ENCODE peak calls at places on chromosomes 16 and 17, in seven cellular contexts. One of them, this sample, is unnamed.

GRCh38 chr17:42456223-42457106 is 2.2 kb upstream of the ATP6V0A1 start:
- DNase-seq in iris pigment epithelial cell: peak; percentile 90
- DNase-seq in HCEC 1CT: peak; percentile 87
- DNase-seq in sigmoid colon: no peak
- DNase-seq in lower leg skin: no peak
- DNase-seq in endothelial cell: peak; percentile 5
- DNase-seq in osteoblast: peak; percentile 87
- DNase-seq in this sample: no peak

GRCh38 chr17:77700165-77700881 is 258.2 kb upstream of the TNRC6C start:
- DNase-seq in iris pigment epithelial cell: no peak
- DNase-seq in HCEC 1CT: no peak
- DNase-seq in sigmoid colon: no peak
- DNase-seq in lower leg skin: peak; percentile 77
- DNase-seq in endothelial cell: no peak
- DNase-seq in osteoblast: no peak
- DNase-seq in this sample: no peak

GRCh38 chr16:81879625-81880024 is 100.5 kb downstream of the PLCG2 start:
- DNase-seq in iris pigment epithelial cell: no peak
- DNase-seq in HCEC 1CT: no peak
- DNase-seq in sigmoid colon: no peak
- DNase-seq in lower leg skin: no peak
- DNase-seq in endothelial cell: no peak
- DNase-seq in osteoblast: no peak
- DNase-seq in this sample: no peak

GRCh38 chr16:15782573-15783365 is 74.1 kb downstream of the MYH11 start:
- DNase-seq in iris pigment epithelial cell: no peak
- DNase-seq in HCEC 1CT: no peak
- DNase-seq in sigmoid colon: no peak
- DNase-seq in lower leg skin: no peak
- DNase-seq in endothelial cell: no peak
- DNase-seq in osteoblast: no peak
- DNase-seq in this sample: no peak

GRCh38 chr17:7916799-7917198 is 710 bp upstream of the RNF227 start:
- DNase-seq in iris pigment epithelial cell: peak; percentile 65
- DNase-seq in HCEC 1CT: no peak
- DNase-seq in sigmoid colon: no peak
- DNase-seq in lower leg skin: no peak
- DNase-seq in endothelial cell: no peak
- DNase-seq in osteoblast: peak; percentile 95
- DNase-seq in this sample: peak; percentile 48

GRCh38 chr16:20898938-20899502 is 1.1 kb downstream of the DCUN1D3 start:
- DNase-seq in iris pigment epithelial cell: peak; percentile 81
- DNase-seq in HCEC 1CT: peak; percentile 78
- DNase-seq in sigmoid colon: no peak
- DNase-seq in lower leg skin: no peak
- DNase-seq in endothelial cell: no peak
- DNase-seq in osteoblast: peak; percentile 78
- DNase-seq in this sample: no peak

GRCh38 chr17:31561469-31562412 is 170.3 kb downstream of the RAB11FIP4 start:
- DNase-seq in iris pigment epithelial cell: no peak
- DNase-seq in HCEC 1CT: peak; percentile 45
- DNase-seq in sigmoid colon: no peak
- DNase-seq in lower leg skin: no peak
- DNase-seq in endothelial cell: no peak
- DNase-seq in osteoblast: peak; percentile 95
- DNase-seq in this sample: peak; percentile 35

GRCh38 chr17:70171159-70171558 is 1.8 kb downstream of the KCNJ2 start:
- DNase-seq in iris pigment epithelial cell: peak; percentile 22
- DNase-seq in HCEC 1CT: no peak
- DNase-seq in sigmoid colon: no peak
- DNase-seq in lower leg skin: no peak
- DNase-seq in endothelial cell: no peak
- DNase-seq in osteoblast: no peak
- DNase-seq in this sample: no peak

GRCh38 chr16:49400611-49401010 is 27.0 kb downstream of the C16orf78 start:
- DNase-seq in iris pigment epithelial cell: no peak
- DNase-seq in HCEC 1CT: no peak
- DNase-seq in sigmoid colon: no peak
- DNase-seq in lower leg skin: peak; percentile 40
- DNase-seq in endothelial cell: no peak
- DNase-seq in osteoblast: no peak
- DNase-seq in this sample: no peak

This sample was measured in uterus.